ENCODE peak calls at places on chromosomes 12 and 14, in seven cellular contexts. One of them, this sample, is unnamed.

GRCh38 chr14:68404652-68405183 is 388.1 kb downstream of the ZFP36L1 start:
- DNase-seq in lower lobe of right lung: no peak
- DNase-seq in SJCRH30: no peak
- DNase-seq in activated CD4-positive, alpha-beta T cell treated with anti-CD3 and anti-CD28 coated beads, Interleukin-2, amount 50 U/mL, for 1 hour: peak
- DNase-seq in C1 segment of cervical spinal cord: no peak
- DNase-seq in heart right ventricle: no peak
- DNase-seq in NB4: no peak
- DNase-seq in this sample: peak

GRCh38 chr12:49294086-49294803 is 702 bp upstream of the PRPH start:
- DNase-seq in lower lobe of right lung: no peak
- DNase-seq in SJCRH30: no peak
- DNase-seq in activated CD4-positive, alpha-beta T cell treated with anti-CD3 and anti-CD28 coated beads, Interleukin-2, amount 50 U/mL, for 1 hour: no peak
- DNase-seq in C1 segment of cervical spinal cord: no peak
- DNase-seq in heart right ventricle: no peak
- DNase-seq in NB4: peak
- DNase-seq in this sample: no peak

GRCh38 chr14:78157855-78158436 is 12.2 kb upstream of the NRXN3 start:
- DNase-seq in lower lobe of right lung: no peak
- DNase-seq in SJCRH30: peak
- DNase-seq in activated CD4-positive, alpha-beta T cell treated with anti-CD3 and anti-CD28 coated beads, Interleukin-2, amount 50 U/mL, for 1 hour: no peak
- DNase-seq in C1 segment of cervical spinal cord: no peak
- DNase-seq in heart right ventricle: peak
- DNase-seq in NB4: peak
- DNase-seq in this sample: peak

GRCh38 chr12:109496306-109496705 is 18.9 kb downstream of the UBE3B start:
- DNase-seq in lower lobe of right lung: no peak
- DNase-seq in SJCRH30: no peak
- DNase-seq in activated CD4-positive, alpha-beta T cell treated with anti-CD3 and anti-CD28 coated beads, Interleukin-2, amount 50 U/mL, for 1 hour: no peak
- DNase-seq in C1 segment of cervical spinal cord: no peak
- DNase-seq in heart right ventricle: no peak
- DNase-seq in NB4: no peak
- DNase-seq in this sample: no peak

GRCh38 chr14:20799955-20800544 is 2.6 kb downstream of the RNASE1 start:
- DNase-seq in lower lobe of right lung: peak
- DNase-seq in SJCRH30: no peak
- DNase-seq in activated CD4-positive, alpha-beta T cell treated with anti-CD3 and anti-CD28 coated beads, Interleukin-2, amount 50 U/mL, for 1 hour: no peak
- DNase-seq in C1 segment of cervical spinal cord: peak
- DNase-seq in heart right ventricle: peak
- DNase-seq in NB4: peak
- DNase-seq in this sample: peak

GRCh38 chr12:27077586-27077985 is 4.8 kb downstream of the C12orf71 start:
- DNase-seq in lower lobe of right lung: no peak
- DNase-seq in SJCRH30: no peak
- DNase-seq in activated CD4-positive, alpha-beta T cell treated with anti-CD3 and anti-CD28 coated beads, Interleukin-2, amount 50 U/mL, for 1 hour: no peak
- DNase-seq in C1 segment of cervical spinal cord: no peak
- DNase-seq in heart right ventricle: no peak
- DNase-seq in NB4: no peak
- DNase-seq in this sample: no peak

GRCh38 chr12:90280564-90281058 is 572.0 kb upstream of the ATP2B1 start:
- DNase-seq in lower lobe of right lung: no peak
- DNase-seq in SJCRH30: no peak
- DNase-seq in activated CD4-positive, alpha-beta T cell treated with anti-CD3 and anti-CD28 coated beads, Interleukin-2, amount 50 U/mL, for 1 hour: no peak
- DNase-seq in C1 segment of cervical spinal cord: no peak
- DNase-seq in heart right ventricle: no peak
- DNase-seq in NB4: no peak
- DNase-seq in this sample: peak

GRCh38 chr12:96194901-96195844 is 998 bp downstream of the ELK3 start:
- DNase-seq in lower lobe of right lung: no peak
- DNase-seq in SJCRH30: peak
- DNase-seq in activated CD4-positive, alpha-beta T cell treated with anti-CD3 and anti-CD28 coated beads, Interleukin-2, amount 50 U/mL, for 1 hour: peak
- DNase-seq in C1 segment of cervical spinal cord: no peak
- DNase-seq in heart right ventricle: no peak
- DNase-seq in NB4: peak
- DNase-seq in this sample: no peak

GRCh38 chr12:74922117-74922516 is 287.5 kb downstream of the KCNC2 start:
- DNase-seq in lower lobe of right lung: no peak
- DNase-seq in SJCRH30: no peak
- DNase-seq in activated CD4-positive, alpha-beta T cell treated with anti-CD3 and anti-CD28 coated beads, Interleukin-2, amount 50 U/mL, for 1 hour: no peak
- DNase-seq in C1 segment of cervical spinal cord: no peak
- DNase-seq in heart right ventricle: no peak
- DNase-seq in NB4: no peak
- DNase-seq in this sample: no peak

GRCh38 chr14:23348297-23348655 is 4.4 kb downstream of the SLC22A17 start:
- DNase-seq in lower lobe of right lung: no peak
- DNase-seq in SJCRH30: no peak
- DNase-seq in activated CD4-positive, alpha-beta T cell treated with anti-CD3 and anti-CD28 coated beads, Interleukin-2, amount 50 U/mL, for 1 hour: no peak
- DNase-seq in C1 segment of cervical spinal cord: no peak
- DNase-seq in heart right ventricle: no peak
- DNase-seq in NB4: no peak
- DNase-seq in this sample: no peak

GRCh38 chr12:57845478-57846284 is 848 bp downstream of the CTDSP2 start:
- DNase-seq in lower lobe of right lung: peak
- DNase-seq in SJCRH30: no peak
- DNase-seq in activated CD4-positive, alpha-beta T cell treated with anti-CD3 and anti-CD28 coated beads, Interleukin-2, amount 50 U/mL, for 1 hour: peak
- DNase-seq in C1 segment of cervical spinal cord: peak
- DNase-seq in heart right ventricle: peak
- DNase-seq in NB4: peak
- DNase-seq in this sample: peak

GRCh38 chr14:64566651-64567122 is 16.9 kb downstream of the PPP1R36 start:
- DNase-seq in lower lobe of right lung: no peak
- DNase-seq in SJCRH30: no peak
- DNase-seq in activated CD4-positive, alpha-beta T cell treated with anti-CD3 and anti-CD28 coated beads, Interleukin-2, amount 50 U/mL, for 1 hour: no peak
- DNase-seq in C1 segment of cervical spinal cord: no peak
- DNase-seq in heart right ventricle: no peak
- DNase-seq in NB4: peak
- DNase-seq in this sample: no peak

GRCh38 chr12:88309546-88309945 is 167.4 kb downstream of the TMTC3 start:
- DNase-seq in lower lobe of right lung: no peak
- DNase-seq in SJCRH30: no peak
- DNase-seq in activated CD4-positive, alpha-beta T cell treated with anti-CD3 and anti-CD28 coated beads, Interleukin-2, amount 50 U/mL, for 1 hour: no peak
- DNase-seq in C1 segment of cervical spinal cord: no peak
- DNase-seq in heart right ventricle: no peak
- DNase-seq in NB4: no peak
- DNase-seq in this sample: peak

GRCh38 chr14:42299692-42300091 is 693.0 kb downstream of the LRFN5 start:
- DNase-seq in lower lobe of right lung: no peak
- DNase-seq in SJCRH30: peak
- DNase-seq in activated CD4-positive, alpha-beta T cell treated with anti-CD3 and anti-CD28 coated beads, Interleukin-2, amount 50 U/mL, for 1 hour: no peak
- DNase-seq in C1 segment of cervical spinal cord: no peak
- DNase-seq in heart right ventricle: no peak
- DNase-seq in NB4: no peak
- DNase-seq in this sample: no peak

GRCh38 chr12:110382683-110383082 is 20.8 kb downstream of the ANAPC7 start:
- DNase-seq in lower lobe of right lung: no peak
- DNase-seq in SJCRH30: no peak
- DNase-seq in activated CD4-positive, alpha-beta T cell treated with anti-CD3 and anti-CD28 coated beads, Interleukin-2, amount 50 U/mL, for 1 hour: no peak
- DNase-seq in C1 segment of cervical spinal cord: no peak
- DNase-seq in heart right ventricle: no peak
- DNase-seq in NB4: no peak
- DNase-seq in this sample: no peak

GRCh38 chr14:72947366-72948160 is 21.3 kb downstream of the DCAF4 start:
- DNase-seq in lower lobe of right lung: no peak
- DNase-seq in SJCRH30: no peak
- DNase-seq in activated CD4-positive, alpha-beta T cell treated with anti-CD3 and anti-CD28 coated beads, Interleukin-2, amount 50 U/mL, for 1 hour: no peak
- DNase-seq in C1 segment of cervical spinal cord: no peak
- DNase-seq in heart right ventricle: no peak
- DNase-seq in NB4: peak
- DNase-seq in this sample: no peak

GRCh38 chr12:131066207-131066885 is 112.6 kb downstream of the ADGRD1 start:
- DNase-seq in lower lobe of right lung: peak
- DNase-seq in SJCRH30: no peak
- DNase-seq in activated CD4-positive, alpha-beta T cell treated with anti-CD3 and anti-CD28 coated beads, Interleukin-2, amount 50 U/mL, for 1 hour: no peak
- DNase-seq in C1 segment of cervical spinal cord: no peak
- DNase-seq in heart right ventricle: peak
- DNase-seq in NB4: no peak
- DNase-seq in this sample: no peak

GRCh38 chr14:89617471-89618291 is 200.6 kb upstream of the FOXN3 start:
- DNase-seq in lower lobe of right lung: no peak
- DNase-seq in SJCRH30: peak
- DNase-seq in activated CD4-positive, alpha-beta T cell treated with anti-CD3 and anti-CD28 coated beads, Interleukin-2, amount 50 U/mL, for 1 hour: peak
- DNase-seq in C1 segment of cervical spinal cord: peak
- DNase-seq in heart right ventricle: peak
- DNase-seq in NB4: no peak
- DNase-seq in this sample: peak

GRCh38 chr14:69547701-69548348 is 26.8 kb downstream of the CCDC177 start:
- DNase-seq in lower lobe of right lung: no peak
- DNase-seq in SJCRH30: no peak
- DNase-seq in activated CD4-positive, alpha-beta T cell treated with anti-CD3 and anti-CD28 coated beads, Interleukin-2, amount 50 U/mL, for 1 hour: peak
- DNase-seq in C1 segment of cervical spinal cord: no peak
- DNase-seq in heart right ventricle: no peak
- DNase-seq in NB4: no peak
- DNase-seq in this sample: peak

GRCh38 chr14:27672047-27672446 is 1074.2 kb upstream of the NOVA1 start:
- DNase-seq in lower lobe of right lung: no peak
- DNase-seq in SJCRH30: no peak
- DNase-seq in activated CD4-positive, alpha-beta T cell treated with anti-CD3 and anti-CD28 coated beads, Interleukin-2, amount 50 U/mL, for 1 hour: no peak
- DNase-seq in C1 segment of cervical spinal cord: no peak
- DNase-seq in heart right ventricle: no peak
- DNase-seq in NB4: peak
- DNase-seq in this sample: no peak

GRCh38 chr12:3342051-3342450 is 149.0 kb upstream of the PRMT8 start:
- DNase-seq in lower lobe of right lung: no peak
- DNase-seq in SJCRH30: peak
- DNase-seq in activated CD4-positive, alpha-beta T cell treated with anti-CD3 and anti-CD28 coated beads, Interleukin-2, amount 50 U/mL, for 1 hour: no peak
- DNase-seq in C1 segment of cervical spinal cord: no peak
- DNase-seq in heart right ventricle: peak
- DNase-seq in NB4: peak
- DNase-seq in this sample: peak

GRCh38 chr14:102272392-102272791 is 32.6 kb downstream of the MOK start:
- DNase-seq in lower lobe of right lung: no peak
- DNase-seq in SJCRH30: no peak
- DNase-seq in activated CD4-positive, alpha-beta T cell treated with anti-CD3 and anti-CD28 coated beads, Interleukin-2, amount 50 U/mL, for 1 hour: no peak
- DNase-seq in C1 segment of cervical spinal cord: no peak
- DNase-seq in heart right ventricle: no peak
- DNase-seq in NB4: no peak
- DNase-seq in this sample: no peak

GRCh38 chr14:34379809-34380147 is 82.3 kb downstream of the SPTSSA start:
- DNase-seq in lower lobe of right lung: no peak
- DNase-seq in SJCRH30: no peak
- DNase-seq in activated CD4-positive, alpha-beta T cell treated with anti-CD3 and anti-CD28 coated beads, Interleukin-2, amount 50 U/mL, for 1 hour: no peak
- DNase-seq in C1 segment of cervical spinal cord: no peak
- DNase-seq in heart right ventricle: no peak
- DNase-seq in NB4: no peak
- DNase-seq in this sample: no peak

GRCh38 chr12:79895804-79896203 is 39.1 kb downstream of the PPP1R12A start:
- DNase-seq in lower lobe of right lung: no peak
- DNase-seq in SJCRH30: no peak
- DNase-seq in activated CD4-positive, alpha-beta T cell treated with anti-CD3 and anti-CD28 coated beads, Interleukin-2, amount 50 U/mL, for 1 hour: no peak
- DNase-seq in C1 segment of cervical spinal cord: no peak
- DNase-seq in heart right ventricle: no peak
- DNase-seq in NB4: no peak
- DNase-seq in this sample: no peak

GRCh38 chr12:84436134-84436533 is 476.5 kb downstream of the SLC6A15 start:
- DNase-seq in lower lobe of right lung: no peak
- DNase-seq in SJCRH30: no peak
- DNase-seq in activated CD4-positive, alpha-beta T cell treated with anti-CD3 and anti-CD28 coated beads, Interleukin-2, amount 50 U/mL, for 1 hour: no peak
- DNase-seq in C1 segment of cervical spinal cord: no peak
- DNase-seq in heart right ventricle: no peak
- DNase-seq in NB4: no peak
- DNase-seq in this sample: no peak

GRCh38 chr12:12715459-12716150 is 1.6 kb upstream of the CDKN1B start:
- DNase-seq in lower lobe of right lung: no peak
- DNase-seq in SJCRH30: peak
- DNase-seq in activated CD4-positive, alpha-beta T cell treated with anti-CD3 and anti-CD28 coated beads, Interleukin-2, amount 50 U/mL, for 1 hour: peak
- DNase-seq in C1 segment of cervical spinal cord: peak
- DNase-seq in heart right ventricle: peak
- DNase-seq in NB4: peak
- DNase-seq in this sample: peak

GRCh38 chr12:48954061-48954460 is 3.2 kb downstream of the ARF3 start:
- DNase-seq in lower lobe of right lung: no peak
- DNase-seq in SJCRH30: no peak
- DNase-seq in activated CD4-positive, alpha-beta T cell treated with anti-CD3 and anti-CD28 coated beads, Interleukin-2, amount 50 U/mL, for 1 hour: no peak
- DNase-seq in C1 segment of cervical spinal cord: no peak
- DNase-seq in heart right ventricle: no peak
- DNase-seq in NB4: no peak
- DNase-seq in this sample: no peak

GRCh38 chr12:90250766-90251165 is 542.1 kb upstream of the ATP2B1 start:
- DNase-seq in lower lobe of right lung: no peak
- DNase-seq in SJCRH30: peak
- DNase-seq in activated CD4-positive, alpha-beta T cell treated with anti-CD3 and anti-CD28 coated beads, Interleukin-2, amount 50 U/mL, for 1 hour: no peak
- DNase-seq in C1 segment of cervical spinal cord: no peak
- DNase-seq in heart right ventricle: peak
- DNase-seq in NB4: peak
- DNase-seq in this sample: peak

GRCh38 chr12:72738811-72739210 is 466.6 kb downstream of the TRHDE start:
- DNase-seq in lower lobe of right lung: no peak
- DNase-seq in SJCRH30: no peak
- DNase-seq in activated CD4-positive, alpha-beta T cell treated with anti-CD3 and anti-CD28 coated beads, Interleukin-2, amount 50 U/mL, for 1 hour: no peak
- DNase-seq in C1 segment of cervical spinal cord: no peak
- DNase-seq in heart right ventricle: no peak
- DNase-seq in NB4: no peak
- DNase-seq in this sample: no peak

GRCh38 chr12:116202940-116203339 is 74.6 kb downstream of the MED13L start:
- DNase-seq in lower lobe of right lung: no peak
- DNase-seq in SJCRH30: no peak
- DNase-seq in activated CD4-positive, alpha-beta T cell treated with anti-CD3 and anti-CD28 coated beads, Interleukin-2, amount 50 U/mL, for 1 hour: no peak
- DNase-seq in C1 segment of cervical spinal cord: no peak
- DNase-seq in heart right ventricle: no peak
- DNase-seq in NB4: no peak
- DNase-seq in this sample: no peak